ENCODE peak calls at places on chromosomes 11 and 22, in nine cellular contexts. T is right cardiac atrium; F is CD8-positive, alpha-beta T cell; Y is left ventricle myocardium inferior; D is neural progenitor cell; I is right lobe of liver; M is cardiac muscle cell; H is right atrium auricular region; O is Panc1. B is an unnamed sample.

GRCh38 chr11:120945042-120945441 is 78.9 kb upstream of the TBCEL start:
- DNase-seq in I (no peak), Y (no peak), D (no peak), M (no peak), O (no peak), T (no peak), F (no peak), H (no peak), B (no peak)

GRCh38 chr11:1458340-1459218 is 28.0 kb downstream of the MOB2 start:
- DNase-seq in I (no peak), O (no peak), H (no peak), M (peak), D (peak), F (no peak), Y (peak), T (peak), B (no peak)

GRCh38 chr11:75200051-75200450 is 40.5 kb upstream of the TPBGL start:
- DNase-seq in D (no peak), I (peak), M (no peak), T (peak), H (no peak), Y (peak), O (no peak), F (no peak), B (no peak)

GRCh38 chr22:21587803-21588611 is 20.5 kb downstream of the UBE2L3 start:
- DNase-seq in F (no peak), Y (no peak), T (no peak), I (no peak), M (no peak), D (no peak), O (no peak), H (no peak), B (no peak)

GRCh38 chr11:86116996-86117705 is 48.3 kb upstream of the PICALM start:
- DNase-seq in O (no peak), I (no peak), T (no peak), M (no peak), H (no peak), D (no peak), Y (no peak), F (no peak), B (no peak)

GRCh38 chr11:8382436-8383053 is 118.9 kb upstream of the LMO1 start:
- DNase-seq in O (no peak), F (no peak), Y (no peak), T (no peak), D (no peak), I (no peak), H (no peak), M (no peak), B (no peak)

GRCh38 chr11:64007160-64007628 is 21.0 kb downstream of the OTUB1 start:
- DNase-seq in H (peak), M (peak), O (no peak), Y (no peak), T (peak), F (no peak), I (no peak), D (peak), B (no peak)

GRCh38 chr11:106624377-106624776 is 393.9 kb downstream of the GUCY1A2 start:
- DNase-seq in Y (no peak), O (no peak), F (no peak), M (no peak), H (no peak), T (no peak), D (no peak), I (no peak), B (no peak)

GRCh38 chr22:50622723-50623327 is 5.1 kb downstream of the ARSA start:
- DNase-seq in I (peak), H (no peak), T (no peak), Y (no peak), D (no peak), M (no peak), F (no peak), O (no peak), B (no peak)

GRCh38 chr22:48576333-48577013 is 1251.2 kb downstream of the BRD1 start:
- DNase-seq in O (no peak), M (peak), H (no peak), D (peak), I (no peak), Y (no peak), F (no peak), T (peak), B (no peak)

GRCh38 chr11:75565221-75565814 is 3.3 kb downstream of the SERPINH1 start:
- DNase-seq in D (no peak), I (no peak), F (no peak), O (no peak), H (peak), M (no peak), T (peak), Y (peak), B (no peak)

GRCh38 chr22:28029201-28029948 is 110.3 kb upstream of the PITPNB start:
- DNase-seq in T (peak), H (peak), M (no peak), Y (peak), F (no peak), D (no peak), O (no peak), I (no peak), B (no peak)

GRCh38 chr11:111049131-111049530 is 196.4 kb upstream of the POU2AF2 start:
- DNase-seq in D (no peak), T (no peak), O (no peak), H (no peak), I (no peak), F (no peak), M (no peak), Y (no peak), B (no peak)

GRCh38 chr22:49404576-49405199 is 423.0 kb downstream of the BRD1 start:
- DNase-seq in F (no peak), D (no peak), T (no peak), I (peak), M (peak), H (peak), O (no peak), Y (no peak), B (no peak)

GRCh38 chr11:113701491-113701890 is 4.6 kb downstream of the TMPRSS5 start:
- DNase-seq in Y (no peak), H (no peak), D (no peak), F (no peak), M (no peak), T (no peak), I (no peak), O (no peak), B (no peak)

GRCh38 chr11:61701298-61701993 is 21.3 kb downstream of the DAGLA start:
- DNase-seq in M (peak), Y (no peak), F (no peak), H (no peak), T (no peak), O (no peak), D (peak), I (no peak), B (no peak)

GRCh38 chr22:30116362-30117117 is 36.3 kb downstream of the HORMAD2 start:
- DNase-seq in F (no peak), D (peak), H (no peak), I (no peak), O (peak), Y (no peak), M (no peak), T (no peak), B (no peak)

GRCh38 chr11:65325435-65325834 is 8.2 kb upstream of the DPF2 start:
- DNase-seq in H (no peak), M (no peak), Y (no peak), T (no peak), D (no peak), F (no peak), O (no peak), I (no peak), B (no peak)

GRCh38 chr11:11876458-11876857 is 34.7 kb downstream of the USP47 start:
- DNase-seq in F (no peak), I (no peak), H (no peak), Y (no peak), M (no peak), O (no peak), D (peak), T (no peak), B (no peak)

GRCh38 chr11:101840720-101841119 is 74.1 kb upstream of the CEP126 start:
- DNase-seq in O (no peak), D (no peak), F (no peak), T (no peak), Y (no peak), H (no peak), M (no peak), I (no peak), B (no peak)

DNA sequence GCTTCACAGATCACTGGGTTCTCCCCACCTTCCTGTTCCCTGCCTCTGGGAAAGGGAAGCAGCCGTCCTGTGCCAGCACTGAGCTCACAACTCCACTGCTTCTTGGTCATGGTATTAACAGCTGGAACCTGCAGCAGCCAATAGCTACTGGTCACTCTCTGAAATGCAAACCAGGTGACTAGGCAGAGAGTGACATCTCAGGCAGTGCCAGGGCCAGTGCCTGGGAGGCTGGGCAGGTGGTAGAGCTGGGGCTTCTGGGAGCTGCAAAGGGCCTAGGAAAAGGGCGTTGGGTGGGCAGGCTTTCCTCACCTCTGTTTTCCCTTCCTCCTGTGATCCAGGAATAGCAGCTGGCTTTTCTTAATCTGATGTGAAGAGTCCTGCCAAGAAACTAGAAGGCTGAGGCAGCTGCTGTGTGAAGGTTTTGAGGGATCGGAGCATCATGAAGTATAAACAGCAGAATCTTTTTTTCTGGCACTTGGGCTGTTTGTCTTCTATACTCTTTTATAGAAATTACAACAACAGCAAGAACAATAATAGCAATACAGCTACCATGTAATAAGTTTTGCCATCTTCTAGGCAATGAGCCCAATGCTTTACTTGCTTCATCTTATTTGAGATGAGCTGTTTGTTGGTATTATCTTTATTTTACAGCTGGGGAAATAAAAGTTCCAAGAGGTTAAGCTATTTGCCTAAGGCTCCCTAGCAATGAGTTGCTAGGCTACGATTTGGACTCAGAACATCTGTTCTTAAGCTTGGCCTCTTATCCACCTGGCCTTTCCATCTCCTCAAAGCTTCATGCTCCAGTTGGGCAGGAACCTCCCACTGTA is 22.0 kb upstream of the CD44 start:
- DNase-seq in H (no peak), T (no peak), I (no peak), F (no peak), M (no peak), D (no peak), O (no peak), Y (peak), B (no peak)
- H3K27ac ChIP-seq in H (peak), T (no peak), I (no peak), F (no peak), M (no peak), D (no peak), O (peak), Y (peak), B (no peak)

GRCh38 chr11:70916321-70916720 is 336.1 kb downstream of the SHANK2 start:
- DNase-seq in F (no peak), I (no peak), Y (no peak), O (no peak), T (no peak), H (no peak), D (no peak), M (no peak), B (no peak)

GRCh38 chr11:70915158-70915795 is 337.1 kb downstream of the SHANK2 start:
- DNase-seq in T (no peak), D (no peak), Y (no peak), I (no peak), M (no peak), H (no peak), F (no peak), O (no peak), B (peak)

GRCh38 chr11:70914496-70914895 is 337.9 kb downstream of the SHANK2 start:
- DNase-seq in Y (no peak), M (no peak), T (no peak), D (no peak), F (no peak), I (no peak), O (no peak), H (no peak), B (no peak)

GRCh38 chr11:70912226-70912840 is 340.0 kb downstream of the SHANK2 start:
- DNase-seq in H (no peak), Y (no peak), F (no peak), O (no peak), D (no peak), T (no peak), I (no peak), M (no peak), B (peak)

GRCh38 chr11:70913715-70914231 is 338.6 kb downstream of the SHANK2 start:
- DNase-seq in I (no peak), Y (no peak), F (no peak), M (peak), T (no peak), D (peak), O (no peak), H (no peak), B (no peak)
- H3K27ac ChIP-seq in I (no peak), Y (no peak), F (no peak), M (no peak), T (no peak), D (peak), O (no peak), H (no peak), B (no peak)

DNA sequence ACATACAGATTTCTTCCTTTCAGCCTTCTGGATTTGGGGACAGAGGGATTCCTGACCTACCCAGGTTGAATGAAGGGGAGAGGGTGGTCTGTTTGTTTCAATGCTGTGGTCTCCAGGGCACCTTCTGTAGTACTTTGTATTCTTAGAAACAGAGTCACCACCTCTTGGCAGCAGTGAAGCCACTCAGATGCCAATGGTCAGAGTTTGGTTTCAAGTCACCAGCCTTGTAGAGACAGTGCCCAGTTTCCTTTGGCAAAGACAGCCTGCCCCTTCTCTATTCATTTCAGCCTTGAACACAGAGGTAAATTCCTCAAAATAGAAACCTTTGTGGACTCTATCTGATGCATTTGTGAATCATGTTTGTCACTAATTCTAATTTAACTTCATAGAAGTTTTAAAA is 111.7 kb upstream of the RASSF10 start:
- DNase-seq in M (no peak), O (no peak), F (no peak), I (no peak), T (no peak), Y (peak), H (no peak), D (no peak), B (no peak)
- H3K27ac ChIP-seq in M (peak), O (no peak), F (no peak), I (no peak), T (peak), Y (peak), H (peak), D (no peak), B (peak)

GRCh38 chr11:19730373-19730772 is 17.7 kb downstream of the NAV2 start:
- DNase-seq in I (no peak), D (no peak), T (peak), H (no peak), O (no peak), F (no peak), Y (peak), M (no peak), B (peak)
- H3K27ac ChIP-seq in I (no peak), D (no peak), T (no peak), H (peak), O (no peak), F (no peak), Y (peak), M (no peak), B (peak)

DNA sequence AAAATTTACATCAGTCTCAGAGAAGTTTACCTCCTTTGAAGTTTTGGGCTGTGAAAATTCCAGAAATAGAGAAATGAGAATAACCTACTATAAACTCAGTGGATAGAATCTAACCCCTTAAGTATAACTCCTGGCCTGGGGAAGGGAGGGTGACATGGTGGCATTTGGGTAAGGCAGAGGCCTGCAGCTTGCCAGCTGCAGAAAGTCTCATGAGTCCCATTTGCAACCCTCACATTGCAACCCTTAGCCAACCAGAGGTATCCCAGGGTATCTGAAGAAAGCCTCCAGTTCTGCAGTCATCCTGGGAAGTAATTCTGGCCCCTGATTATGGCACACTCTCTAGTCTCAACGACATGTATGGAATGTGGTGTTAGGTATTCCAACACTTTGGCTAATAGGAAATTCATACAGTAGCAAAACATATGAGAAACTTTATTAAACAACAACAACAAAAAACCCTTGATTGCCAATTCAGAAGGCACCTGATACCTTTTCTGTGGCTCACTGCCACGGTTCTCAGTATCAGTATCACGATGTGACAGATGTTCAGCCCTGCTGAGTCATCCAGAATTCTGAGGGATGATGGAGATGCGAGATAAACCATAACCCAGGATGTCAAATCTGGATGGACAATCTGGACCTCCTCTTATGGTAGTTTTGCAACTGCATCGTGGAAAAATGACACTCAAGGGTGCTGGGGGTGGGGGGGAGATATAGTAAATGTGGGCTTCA is 743.4 kb downstream of the NELL1 start:
- DNase-seq in I (no peak), H (no peak), F (no peak), T (no peak), M (no peak), D (no peak), O (no peak), Y (no peak), B (no peak)
- H3K27ac ChIP-seq in I (no peak), H (no peak), F (no peak), T (no peak), M (no peak), D (no peak), O (no peak), Y (no peak), B (no peak)

DNA sequence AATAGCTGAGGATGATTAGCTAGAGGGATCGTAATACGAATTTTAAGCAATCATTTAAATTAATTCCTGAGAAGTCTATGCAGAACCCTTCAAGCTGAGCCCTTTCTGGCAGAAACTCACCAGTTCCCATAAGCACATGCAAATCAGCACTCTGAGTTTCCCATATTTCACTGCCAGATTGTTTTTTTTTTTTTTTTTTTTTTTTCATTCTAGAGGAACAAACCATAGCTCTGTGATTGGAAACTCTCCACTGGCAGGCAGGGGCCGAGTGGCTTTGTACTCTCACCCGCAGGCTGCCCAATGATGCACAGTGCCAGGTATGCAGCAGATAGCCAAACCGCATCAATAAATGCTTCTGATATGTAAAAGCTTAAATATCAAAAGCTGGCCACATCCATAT is 145.6 kb downstream of the EFCAB6 start:
- DNase-seq in F (no peak), Y (no peak), M (no peak), D (no peak), I (no peak), H (no peak), O (no peak), T (no peak), B (no peak)
- H3K27ac ChIP-seq in F (no peak), Y (no peak), M (no peak), D (no peak), I (no peak), H (no peak), O (no peak), T (no peak), B (no peak)

DNA sequence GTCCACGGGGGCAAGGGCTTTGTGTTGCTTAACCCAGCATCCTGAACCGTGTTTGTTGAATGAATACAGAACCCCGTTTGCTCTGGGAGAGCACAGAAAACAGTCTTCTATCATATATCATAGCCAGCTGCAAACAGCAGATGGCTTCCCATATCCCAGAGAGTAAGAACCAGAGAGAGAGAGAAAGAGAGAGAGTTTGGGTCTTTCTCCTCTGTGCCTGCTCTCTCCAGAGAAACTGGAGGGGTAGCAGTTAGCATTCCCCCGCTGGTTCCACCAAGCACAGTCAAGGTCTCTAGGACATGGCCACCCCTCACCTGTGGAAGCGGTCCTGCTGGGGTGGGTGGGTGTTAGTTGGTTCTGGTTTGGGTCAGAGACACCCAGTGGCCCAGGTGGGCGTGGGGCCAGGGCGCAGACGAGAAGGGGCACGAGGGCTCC is 487 bp upstream of the TIMP3 start:
- DNase-seq in Y (no peak), M (no peak), I (no peak), F (no peak), D (no peak), T (no peak), H (no peak), O (no peak), B (no peak)
- H3K27ac ChIP-seq in Y (peak), M (peak), I (peak), F (no peak), D (no peak), T (peak), H (peak), O (no peak), B (peak)

DNA sequence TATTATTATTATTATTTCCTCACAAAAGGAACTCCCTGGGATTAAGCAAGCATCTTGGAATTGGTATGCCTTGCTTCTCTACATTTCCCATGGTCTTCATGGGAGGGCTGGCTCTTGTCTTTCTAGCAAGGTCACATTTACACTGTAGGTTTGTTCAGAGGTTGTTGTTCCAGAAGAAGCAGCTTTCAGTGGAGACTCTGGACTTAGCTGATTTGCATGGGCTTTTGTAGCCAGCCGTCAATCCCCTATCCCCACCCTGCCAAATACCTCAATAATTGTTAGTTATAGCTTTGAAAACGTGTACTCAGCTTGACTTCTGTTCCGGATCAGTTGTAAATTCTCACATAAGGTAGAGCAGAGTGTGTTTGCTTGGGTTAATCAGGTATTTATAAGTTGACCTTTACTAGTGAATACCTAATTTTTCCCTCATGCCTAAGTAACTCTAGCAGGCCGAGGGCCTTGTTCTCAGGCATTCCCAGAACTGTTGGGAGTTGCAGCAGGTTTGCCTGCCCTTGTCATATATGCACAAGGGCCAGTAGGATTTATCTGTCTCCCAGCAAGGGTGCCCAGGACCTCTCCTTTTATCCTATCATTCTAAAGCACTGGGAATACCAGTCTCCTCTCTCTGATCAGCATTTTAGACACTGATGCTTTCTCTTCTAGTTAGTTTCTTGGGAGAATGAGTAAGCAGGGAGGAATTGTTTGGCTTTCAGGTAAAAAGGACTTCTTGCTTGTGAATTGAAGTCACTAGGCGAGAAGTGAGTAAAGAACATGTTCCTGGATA is 22.0 kb downstream of the STIM1 start:
- DNase-seq in D (peak), O (no peak), T (no peak), M (no peak), F (no peak), H (no peak), Y (no peak), I (no peak), B (no peak)
- H3K27ac ChIP-seq in D (peak), O (no peak), T (no peak), M (no peak), F (no peak), H (no peak), Y (no peak), I (peak), B (no peak)